ENCODE peak calls at places on chromosome 22, in ten cellular contexts. S, L, G, C, R, H, A, X, B and E are unnamed samples.

GRCh38 chr22:36761553-36762240 is 14.2 kb downstream of the IFT27 start:
- DNase-seq in A (no peak), R (no peak), B (no peak), L (no peak), X (peak; percentile 1), G (no peak), S (no peak), H (peak; percentile 18), C (no peak), E (no peak)

GRCh38 chr22:35918466-35918865 is 110.2 kb downstream of the RBFOX2 start:
- DNase-seq in C (no peak), G (no peak), S (no peak), X (no peak), B (no peak), H (no peak), A (no peak), R (no peak), L (no peak), E (no peak)

GRCh38 chr22:41021655-41022454 is 70.5 kb upstream of the EP300 start:
- DNase-seq in R (peak; percentile 77), X (peak; percentile 78), A (peak; percentile 83), S (peak; percentile 82), H (peak; percentile 93), B (peak; percentile 73), C (peak; percentile 75), G (peak; percentile 10), L (peak; percentile 82), E (peak; percentile 70)

GRCh38 chr22:31036671-31037550 is 44.2 kb upstream of the SMTN start:
- DNase-seq in B (no peak), R (no peak), G (no peak), A (peak; percentile 30), X (no peak), C (no peak), S (no peak), H (no peak), L (peak; percentile 73), E (no peak)

GRCh38 chr22:40791241-40791640 is 27.9 kb downstream of the SLC25A17 start:
- DNase-seq in H (no peak), A (no peak), C (no peak), S (no peak), X (peak; percentile 66), L (no peak), B (no peak), G (no peak), R (no peak), E (no peak)

GRCh38 chr22:24894220-24894975 is 52.1 kb downstream of the LHFPL7 start:
- DNase-seq in R (peak; percentile 17), G (peak; percentile 78), A (peak; percentile 81), L (peak; percentile 66), C (peak; percentile 80), B (peak; percentile 29), S (peak; percentile 92), H (no peak), X (no peak), E (no peak)

GRCh38 chr22:17087176-17088131 is 2.7 kb downstream of the IL17RA start:
- DNase-seq in R (no peak), B (no peak), X (no peak), S (no peak), G (no peak), H (no peak), L (no peak), C (no peak), A (no peak), E (no peak)

GRCh38 chr22:17781319-17782031 is 7.2 kb upstream of the BID start:
- DNase-seq in C (no peak), X (no peak), L (no peak), A (no peak), S (no peak), B (no peak), G (no peak), R (no peak), H (no peak), E (no peak)

GRCh38 chr22:24090581-24090980 is 79.5 kb downstream of the CABIN1 start:
- DNase-seq in B (no peak), C (no peak), H (peak; percentile 33), S (no peak), G (no peak), X (no peak), L (no peak), R (no peak), A (no peak), E (no peak)

GRCh38 chr22:26620197-26620596 is 1.6 kb upstream of the CRYBA4 start:
- DNase-seq in S (no peak), L (no peak), C (no peak), X (no peak), B (no peak), H (no peak), G (no peak), A (no peak), R (no peak), E (no peak)

GRCh38 chr22:22816171-22816514 is 71.5 kb upstream of the IGLL5 start:
- DNase-seq in H (no peak), R (no peak), X (no peak), B (no peak), S (no peak), C (no peak), A (no peak), L (no peak), G (no peak), E (no peak)

GRCh38 chr22:29306830-29307657 is 594 bp downstream of the GAS2L1 start:
- DNase-seq in B (peak; percentile 94), C (peak; percentile 88), H (peak; percentile 86), R (peak; percentile 92), G (no peak), X (peak; percentile 92), S (peak; percentile 73), A (peak; percentile 88), L (peak; percentile 80), E (no peak)

GRCh38 chr22:39344046-39344390 is 5.8 kb upstream of the SYNGR1 start:
- DNase-seq in X (no peak), H (no peak), C (no peak), S (no peak), R (no peak), A (no peak), B (no peak), G (no peak), L (no peak), E (no peak)

GRCh38 chr22:40594346-40594745 is 42.2 kb downstream of the MRTFA start:
- DNase-seq in L (no peak), A (no peak), S (no peak), R (no peak), G (no peak), C (no peak), X (no peak), B (peak; percentile 27), H (no peak), E (no peak)

GRCh38 chr22:27779650-27780049 is 21.9 kb downstream of the MN1 start:
- DNase-seq in X (no peak), G (no peak), A (no peak), H (no peak), S (no peak), C (no peak), B (no peak), R (no peak), L (no peak), E (no peak)
- H3K4me1 ChIP-seq in X (peaks cover 9% of the 10 kb centered on the region), G (peaks cover 17% of the 10 kb centered on the region), A (peaks cover 53% of the 10 kb centered on the region), H (no peaks in the 10 kb centered on the region), S (peaks cover 12% of the 10 kb centered on the region), C (peaks cover 79% of the 10 kb centered on the region), B (peaks cover 17% of the 10 kb centered on the region), R (peaks cover 31% of the 10 kb centered on the region), L (no peaks in the 10 kb centered on the region), E (no peaks in the 10 kb centered on the region)

GRCh38 chr22:34297536-34298120 is 377.4 kb upstream of the LARGE1 start:
- DNase-seq in B (no peak), A (no peak), L (no peak), R (no peak), S (no peak), H (no peak), G (no peak), C (no peak), X (no peak), E (no peak)

GRCh38 chr22:34296456-34296855 is 376.2 kb upstream of the LARGE1 start:
- DNase-seq in G (no peak), L (no peak), R (no peak), H (no peak), X (no peak), A (no peak), S (no peak), C (no peak), B (no peak), E (no peak)

GRCh38 chr22:34293324-34293723 is 373.0 kb upstream of the LARGE1 start:
- DNase-seq in C (no peak), R (peak; percentile 4), H (no peak), A (no peak), X (no peak), G (no peak), L (no peak), S (no peak), B (no peak), E (no peak)

DNA sequence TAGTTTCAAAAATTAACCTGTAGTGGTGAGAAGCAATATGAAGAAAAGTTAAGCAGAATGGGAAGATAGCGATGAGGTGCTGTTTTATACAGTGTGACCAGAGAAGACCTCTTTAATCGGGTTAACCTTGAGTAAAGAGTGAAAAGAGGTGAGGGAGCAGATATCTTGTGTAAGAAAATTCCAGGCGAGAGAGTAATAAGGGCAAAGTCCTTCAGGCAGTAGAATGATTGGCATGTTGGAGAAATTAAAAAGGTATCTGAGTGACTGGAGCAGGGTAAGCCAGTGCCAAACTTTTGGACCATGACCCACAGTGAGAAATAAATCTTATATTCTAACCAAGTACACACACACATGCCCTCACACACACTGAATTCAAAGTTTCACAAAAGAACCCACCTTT is 374.7 kb upstream of the LARGE1 start:
- DNase-seq in H (no peak), L (no peak), B (no peak), R (no peak), C (no peak), X (no peak), A (no peak), G (no peak), S (no peak), E (no peak)
- H3K27me3 ChIP-seq in H (no peaks in the 10 kb centered on the region), L (no peaks in the 10 kb centered on the region), B (no peaks in the 10 kb centered on the region), R (no peaks in the 10 kb centered on the region), C (no peaks in the 10 kb centered on the region), X (no peaks in the 10 kb centered on the region), A (peaks cover 6% of the 10 kb centered on the region), G (no peaks in the 10 kb centered on the region), S (no peaks in the 10 kb centered on the region), E (no peaks in the 10 kb centered on the region)

GRCh38 chr22:49913026-49913425 is 5.2 kb downstream of the ALG12 start:
- DNase-seq in G (no peak), R (no peak), B (no peak), X (no peak), S (no peak), H (no peak), A (no peak), C (no peak), L (no peak), E (no peak)
- H3K4me1 ChIP-seq in G (no peaks in the 10 kb centered on the region), R (no peaks in the 10 kb centered on the region), B (no peaks in the 10 kb centered on the region), X (no peaks in the 10 kb centered on the region), S (peaks cover 4% of the 10 kb centered on the region), H (peaks cover 6% of the 10 kb centered on the region), A (peaks cover 7% of the 10 kb centered on the region), C (peaks cover 15% of the 10 kb centered on the region), L (no peaks in the 10 kb centered on the region), E (peaks cover 11% of the 10 kb centered on the region)

DNA sequence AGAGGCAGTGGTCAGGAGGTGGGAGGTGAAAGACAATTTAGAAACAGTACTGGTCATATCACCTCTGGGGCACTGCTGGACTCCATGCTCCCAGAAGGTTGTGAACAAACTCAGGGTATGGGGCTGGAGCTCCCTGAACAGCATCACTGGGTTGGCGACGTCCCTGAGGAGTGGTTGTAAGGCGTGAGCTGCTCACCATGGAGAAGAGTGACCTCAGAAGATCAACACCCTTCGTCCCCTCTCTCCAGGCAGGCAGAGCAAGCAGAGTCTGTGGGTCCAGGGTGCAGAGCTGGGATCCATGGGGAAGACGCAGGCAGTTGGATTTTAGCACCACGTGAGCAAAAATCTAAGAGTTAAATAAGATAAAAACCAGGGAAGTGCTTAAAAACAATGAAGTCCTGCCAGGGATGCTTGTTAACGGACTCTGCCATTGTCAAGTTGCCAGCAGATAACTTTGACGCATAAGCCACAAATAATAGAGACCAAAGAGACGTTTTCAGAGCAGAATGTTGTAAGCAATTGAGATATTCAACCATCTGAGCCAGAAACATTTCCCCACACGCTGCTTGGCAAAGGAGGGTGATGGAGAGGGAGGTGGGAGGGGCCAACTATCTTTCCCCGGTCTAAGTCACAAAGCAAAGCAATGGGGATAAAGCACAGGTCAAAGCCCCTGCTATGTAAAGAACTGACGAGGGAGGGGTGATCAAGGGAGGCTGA is 13.6 kb downstream of the PNPLA5 start:
- DNase-seq in B (no peak), S (no peak), A (no peak), G (no peak), X (no peak), L (no peak), C (no peak), R (no peak), H (peak; percentile 27), E (no peak)
- H3K27me3 ChIP-seq in B (no peaks in the 10 kb centered on the region), S (no peaks in the 10 kb centered on the region), A (no peaks in the 10 kb centered on the region), G (no peaks in the 10 kb centered on the region), X (no peaks in the 10 kb centered on the region), L (no peaks in the 10 kb centered on the region), C (peaks cover 85% of the 10 kb centered on the region), R (no peaks in the 10 kb centered on the region), H (no peaks in the 10 kb centered on the region), E (peaks cover 3% of the 10 kb centered on the region)